ENCODE peak calls at places on chromosomes 2 and 18, in ten cellular contexts. Q, A, L, X, T, V, I, K, B and G are unnamed samples.

GRCh38 chr18:48007955-48008701 is 77.7 kb upstream of the SMAD2 start:
- DNase-seq in Q (no peak), I (peak), K (no peak), X (peak), A (peak), T (peak), B (peak), V (no peak), L (no peak), G (peak)

GRCh38 chr2:198077477-198077876 is 273.1 kb downstream of the PLCL1 start:
- DNase-seq in K (no peak), A (no peak), V (no peak), Q (no peak), X (no peak), T (no peak), I (no peak), L (no peak), B (no peak), G (no peak)

GRCh38 chr18:5943514-5943913 is 48.2 kb upstream of the TMEM200C start:
- DNase-seq in K (no peak), T (no peak), Q (no peak), V (no peak), A (no peak), I (no peak), X (no peak), L (peak), B (no peak), G (peak)

GRCh38 chr2:241237949-241238371 is 49.5 kb downstream of the ANO7 start:
- DNase-seq in I (no peak), L (no peak), K (no peak), V (no peak), A (no peak), Q (no peak), X (no peak), T (no peak), B (no peak), G (no peak)

GRCh38 chr2:95269036-95269680 is 5.1 kb upstream of the PROM2 start:
- DNase-seq in I (no peak), K (no peak), Q (no peak), V (no peak), B (no peak), A (no peak), X (no peak), T (no peak), L (no peak), G (no peak)

GRCh38 chr2:61707984-61708852 is 145.6 kb downstream of the FAM161A start:
- DNase-seq in V (peak), Q (peak), I (no peak), X (no peak), L (peak), B (peak), T (peak), A (no peak), K (no peak), G (peak)

GRCh38 chr2:213219816-213220215 is 64.4 kb upstream of the SPAG16 start:
- DNase-seq in A (no peak), V (no peak), Q (no peak), T (no peak), X (no peak), I (no peak), B (no peak), K (no peak), L (no peak), G (no peak)

GRCh38 chr2:24181849-24182248 is 7.0 kb downstream of the FAM228A start:
- DNase-seq in L (no peak), A (no peak), X (peak), Q (no peak), K (no peak), B (no peak), V (no peak), T (no peak), I (no peak), G (peak)

GRCh38 chr2:148515170-148515569 is 129.4 kb upstream of the EPC2 start:
- DNase-seq in K (no peak), L (no peak), V (no peak), B (no peak), T (no peak), Q (no peak), X (no peak), A (no peak), I (no peak), G (no peak)

GRCh38 chr2:197306024-197306690 is 4.4 kb downstream of the ANKRD44 start:
- DNase-seq in V (no peak), L (no peak), X (no peak), I (no peak), K (no peak), T (no peak), B (no peak), Q (no peak), A (no peak), G (peak)

GRCh38 chr2:64548795-64549194 is 24.7 kb downstream of the AFTPH start:
- DNase-seq in V (no peak), A (no peak), X (no peak), I (no peak), K (no peak), L (no peak), B (no peak), T (no peak), Q (no peak), G (peak)

GRCh38 chr2:230823264-230823964 is 41.3 kb upstream of the ITM2C start:
- DNase-seq in V (no peak), I (no peak), X (no peak), T (no peak), Q (no peak), B (no peak), K (no peak), L (no peak), A (no peak), G (no peak)

GRCh38 chr2:57076856-57077255 is 893.1 kb downstream of the CCDC85A start:
- DNase-seq in X (no peak), L (no peak), T (no peak), V (no peak), B (no peak), Q (no peak), A (no peak), K (no peak), I (no peak), G (no peak)

GRCh38 chr2:62415019-62415431 is 91.0 kb downstream of the TMEM17 start:
- DNase-seq in V (no peak), A (no peak), I (no peak), Q (no peak), B (no peak), L (no peak), K (no peak), X (peak), T (peak), G (no peak)

GRCh38 chr18:11324510-11324909 is 175.1 kb upstream of the PIEZO2 start:
- DNase-seq in A (no peak), K (no peak), I (no peak), X (no peak), T (no peak), V (no peak), B (peak), L (no peak), Q (no peak), G (no peak)

GRCh38 chr2:33666879-33667278 is 67.8 kb upstream of the FAM98A start:
- DNase-seq in B (no peak), L (no peak), Q (no peak), K (no peak), T (no peak), A (no peak), X (no peak), V (no peak), I (no peak), G (no peak)

GRCh38 chr18:50454379-50455005 is 79.6 kb downstream of the SKA1 start:
- DNase-seq in B (no peak), I (no peak), K (no peak), T (no peak), Q (peak), V (no peak), A (no peak), L (no peak), X (no peak), G (peak)

GRCh38 chr2:121803503-121803902 is 48.1 kb downstream of the TSN start:
- DNase-seq in T (no peak), V (no peak), K (no peak), Q (no peak), I (no peak), A (no peak), X (peak), L (no peak), B (no peak), G (no peak)

GRCh38 chr2:64226611-64227010 is 82.4 kb upstream of the PELI1 start:
- DNase-seq in B (no peak), A (no peak), T (no peak), X (no peak), Q (no peak), I (no peak), V (no peak), L (no peak), K (no peak), G (no peak)

GRCh38 chr2:70190086-70190412 is 770 bp downstream of the C2orf42 start:
- DNase-seq in A (no peak), I (peak), Q (no peak), X (peak), T (no peak), B (no peak), L (no peak), K (peak), V (no peak), G (no peak)

GRCh38 chr2:142165790-142166189 is 35.0 kb upstream of the LRP1B start:
- DNase-seq in A (no peak), V (peak), L (peak), B (peak), Q (peak), K (no peak), X (peak), T (peak), I (no peak), G (peak)

GRCh38 chr2:189056200-189057106 is 82.3 kb downstream of the COL3A1 start:
- DNase-seq in Q (no peak), L (no peak), B (no peak), I (no peak), A (no peak), V (no peak), T (no peak), K (no peak), X (no peak), G (no peak)

GRCh38 chr2:20561703-20562454 is 89.0 kb downstream of the HS1BP3 start:
- DNase-seq in Q (peak), I (no peak), K (no peak), X (no peak), V (peak), B (no peak), A (no peak), L (no peak), T (no peak), G (peak)

GRCh38 chr18:74251297-74252031 is 40.3 kb downstream of the CYB5A start:
- DNase-seq in Q (no peak), T (no peak), K (no peak), B (peak), X (peak), A (no peak), L (no peak), I (no peak), V (no peak), G (peak)

GRCh38 chr2:30737326-30737610 is 70.0 kb downstream of the CAPN13 start:
- DNase-seq in T (no peak), X (no peak), A (no peak), B (no peak), I (no peak), K (no peak), L (no peak), Q (no peak), V (no peak), G (no peak)

GRCh38 chr18:28382215-28382879 is 205.4 kb upstream of the CDH2 start:
- DNase-seq in T (no peak), B (no peak), I (no peak), K (no peak), X (no peak), V (no peak), Q (no peak), L (no peak), A (no peak), G (no peak)

GRCh38 chr2:85998071-85998991 is 107.4 kb downstream of the POLR1A start:
- DNase-seq in L (no peak), A (no peak), K (no peak), X (no peak), V (no peak), T (no peak), Q (no peak), I (no peak), B (peak), G (peak)

GRCh38 chr2:42182654-42183308 is 13.6 kb downstream of the EML4 start:
- DNase-seq in T (no peak), K (no peak), X (no peak), I (no peak), L (no peak), V (no peak), B (no peak), A (no peak), Q (no peak), G (no peak)

GRCh38 chr18:55268146-55268545 is 308.9 kb upstream of the CCDC68 start:
- DNase-seq in X (no peak), K (no peak), A (no peak), Q (peak), L (no peak), T (peak), I (no peak), V (no peak), B (no peak), G (peak)

GRCh38 chr18:21502661-21503060 is 97.8 kb downstream of the ESCO1 start:
- DNase-seq in B (no peak), V (no peak), T (no peak), I (no peak), K (no peak), X (no peak), Q (no peak), L (no peak), A (no peak), G (no peak)

GRCh38 chr2:71503827-71504226 is 50.5 kb downstream of the DYSF start:
- DNase-seq in K (no peak), I (no peak), B (no peak), T (no peak), Q (no peak), X (no peak), V (no peak), A (no peak), L (no peak), G (peak)